ENCODE peak calls at places on chromosomes 12 and 14, in six cellular contexts. One of them, this sample, is unnamed. For H3K27me3, the result is how much of the 10 kb centered on the place peaks cover.

GRCh38 chr12:51189790-51190355 is 16.9 kb upstream of the TFCP2 start:
- DNase-seq in heart left ventricle: no peak
- DNase-seq in naive thymus-derived CD4-positive, alpha-beta T cell: no peak
- DNase-seq in hepatocyte: no peak
- DNase-seq in Peyer's patch: no peak
- DNase-seq in uterus: no peak
- DNase-seq in this sample: peak

GRCh38 chr14:62179367-62180018 is 417.3 kb downstream of the SNAPC1 start:
- DNase-seq in heart left ventricle: no peak
- DNase-seq in naive thymus-derived CD4-positive, alpha-beta T cell: peak
- DNase-seq in hepatocyte: peak
- DNase-seq in Peyer's patch: no peak
- DNase-seq in uterus: peak
- DNase-seq in this sample: no peak

GRCh38 chr14:91624757-91625156 is 107.1 kb downstream of the CATSPERB start:
- DNase-seq in heart left ventricle: no peak
- DNase-seq in naive thymus-derived CD4-positive, alpha-beta T cell: no peak
- DNase-seq in hepatocyte: no peak
- DNase-seq in Peyer's patch: no peak
- DNase-seq in uterus: no peak
- DNase-seq in this sample: no peak

GRCh38 chr12:52121848-52122838 is 42.6 kb downstream of the SMIM41 start:
- DNase-seq in heart left ventricle: peak
- DNase-seq in naive thymus-derived CD4-positive, alpha-beta T cell: peak
- DNase-seq in hepatocyte: peak
- DNase-seq in Peyer's patch: peak
- DNase-seq in uterus: no peak
- DNase-seq in this sample: peak

GRCh38 chr12:83996671-83997070 is 915.9 kb downstream of the SLC6A15 start:
- DNase-seq in heart left ventricle: no peak
- DNase-seq in naive thymus-derived CD4-positive, alpha-beta T cell: no peak
- DNase-seq in hepatocyte: no peak
- DNase-seq in Peyer's patch: no peak
- DNase-seq in uterus: no peak
- DNase-seq in this sample: no peak

GRCh38 chr14:95021588-95021987 is 135.7 kb downstream of the DICER1 start:
- DNase-seq in heart left ventricle: no peak
- DNase-seq in naive thymus-derived CD4-positive, alpha-beta T cell: no peak
- DNase-seq in hepatocyte: no peak
- DNase-seq in Peyer's patch: no peak
- DNase-seq in uterus: no peak
- DNase-seq in this sample: peak

GRCh38 chr12:57164966-57165365 is 17.5 kb upstream of the LRP1-AS start:
- DNase-seq in heart left ventricle: no peak
- DNase-seq in naive thymus-derived CD4-positive, alpha-beta T cell: no peak
- DNase-seq in hepatocyte: no peak
- DNase-seq in Peyer's patch: no peak
- DNase-seq in uterus: no peak
- DNase-seq in this sample: no peak

GRCh38 chr14:103056322-103057027 is 874 bp downstream of the CDC42BPB start:
- DNase-seq in heart left ventricle: peak
- DNase-seq in naive thymus-derived CD4-positive, alpha-beta T cell: no peak
- DNase-seq in hepatocyte: peak
- DNase-seq in Peyer's patch: no peak
- DNase-seq in uterus: peak
- DNase-seq in this sample: peak

GRCh38 chr12:20044836-20045235 is 323.5 kb upstream of the PDE3A start:
- DNase-seq in heart left ventricle: no peak
- DNase-seq in naive thymus-derived CD4-positive, alpha-beta T cell: no peak
- DNase-seq in hepatocyte: no peak
- DNase-seq in Peyer's patch: no peak
- DNase-seq in uterus: no peak
- DNase-seq in this sample: no peak

GRCh38 chr14:65478596-65478995 is 66.1 kb downstream of the FUT8 start:
- DNase-seq in heart left ventricle: no peak
- DNase-seq in naive thymus-derived CD4-positive, alpha-beta T cell: peak
- DNase-seq in hepatocyte: peak
- DNase-seq in Peyer's patch: no peak
- DNase-seq in uterus: no peak
- DNase-seq in this sample: no peak

GRCh38 chr12:131082795-131083194 is 129.1 kb downstream of the ADGRD1 start:
- DNase-seq in heart left ventricle: peak
- DNase-seq in naive thymus-derived CD4-positive, alpha-beta T cell: no peak
- DNase-seq in hepatocyte: no peak
- DNase-seq in Peyer's patch: no peak
- DNase-seq in uterus: no peak
- DNase-seq in this sample: no peak

GRCh38 chr14:103279129-103280025 is 54.7 kb upstream of the EIF5 start:
- DNase-seq in heart left ventricle: no peak
- DNase-seq in naive thymus-derived CD4-positive, alpha-beta T cell: no peak
- DNase-seq in hepatocyte: no peak
- DNase-seq in Peyer's patch: no peak
- DNase-seq in uterus: peak
- DNase-seq in this sample: peak

GRCh38 chr12:80325167-80325959 is 118.7 kb upstream of the PTPRQ start:
- DNase-seq in heart left ventricle: no peak
- DNase-seq in naive thymus-derived CD4-positive, alpha-beta T cell: no peak
- DNase-seq in hepatocyte: no peak
- DNase-seq in Peyer's patch: no peak
- DNase-seq in uterus: no peak
- DNase-seq in this sample: no peak

GRCh38 chr12:27367078-27367477 is 34.4 kb downstream of the BMAL2 start:
- DNase-seq in heart left ventricle: no peak
- DNase-seq in naive thymus-derived CD4-positive, alpha-beta T cell: no peak
- DNase-seq in hepatocyte: no peak
- DNase-seq in Peyer's patch: no peak
- DNase-seq in uterus: no peak
- DNase-seq in this sample: no peak

GRCh38 chr12:84069079-84069661 is 843.4 kb downstream of the SLC6A15 start:
- DNase-seq in heart left ventricle: no peak
- DNase-seq in naive thymus-derived CD4-positive, alpha-beta T cell: no peak
- DNase-seq in hepatocyte: no peak
- DNase-seq in Peyer's patch: no peak
- DNase-seq in uterus: no peak
- DNase-seq in this sample: no peak

GRCh38 chr12:25552681-25553080 is 402 bp downstream of the LMNTD1 start:
- DNase-seq in heart left ventricle: no peak
- DNase-seq in naive thymus-derived CD4-positive, alpha-beta T cell: no peak
- DNase-seq in hepatocyte: no peak
- DNase-seq in Peyer's patch: no peak
- DNase-seq in uterus: no peak
- DNase-seq in this sample: no peak

DNA sequence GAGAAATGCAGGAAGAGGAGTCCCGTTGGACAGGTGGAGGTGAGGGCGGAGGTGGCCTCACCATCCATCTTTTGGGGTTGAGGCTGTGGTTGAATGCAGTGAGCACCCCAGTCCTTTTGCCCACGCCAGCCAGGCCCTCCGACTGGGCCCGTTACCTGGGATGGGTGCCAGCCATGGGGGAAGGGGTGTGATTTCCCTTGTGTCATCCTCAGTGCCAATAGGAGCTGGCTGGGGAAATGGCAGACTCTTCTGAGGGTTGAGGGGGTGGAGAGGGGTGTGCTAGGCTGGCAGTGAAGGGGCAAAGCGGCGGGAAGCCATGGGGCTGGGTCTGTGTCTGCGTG is 9.6 kb downstream of the KCNH3 start:
- DNase-seq in heart left ventricle: no peak
- DNase-seq in naive thymus-derived CD4-positive, alpha-beta T cell: no peak
- DNase-seq in hepatocyte: no peak
- DNase-seq in Peyer's patch: no peak
- DNase-seq in uterus: no peak
- DNase-seq in this sample: no peak
- H3K27me3 ChIP-seq in heart left ventricle: under half
- H3K27me3 ChIP-seq in naive thymus-derived CD4-positive, alpha-beta T cell: under half
- H3K27me3 ChIP-seq in hepatocyte: under half
- H3K27me3 ChIP-seq in Peyer's patch: under half
- H3K27me3 ChIP-seq in uterus: under half
- H3K27me3 ChIP-seq in this sample: half or more

GRCh38 chr12:53842686-53843085 is 90.9 kb upstream of the CISTR start:
- DNase-seq in heart left ventricle: no peak
- DNase-seq in naive thymus-derived CD4-positive, alpha-beta T cell: no peak
- DNase-seq in hepatocyte: no peak
- DNase-seq in Peyer's patch: no peak
- DNase-seq in uterus: no peak
- DNase-seq in this sample: no peak

GRCh38 chr12:53849113-53849512 is 89.5 kb upstream of the HOXC13 start:
- DNase-seq in heart left ventricle: no peak
- DNase-seq in naive thymus-derived CD4-positive, alpha-beta T cell: no peak
- DNase-seq in hepatocyte: no peak
- DNase-seq in Peyer's patch: no peak
- DNase-seq in uterus: no peak
- DNase-seq in this sample: no peak

GRCh38 chr12:53844989-53845836 is 93.4 kb upstream of the HOXC13 start:
- DNase-seq in heart left ventricle: no peak
- DNase-seq in naive thymus-derived CD4-positive, alpha-beta T cell: no peak
- DNase-seq in hepatocyte: no peak
- DNase-seq in Peyer's patch: no peak
- DNase-seq in uterus: no peak
- DNase-seq in this sample: no peak

GRCh38 chr12:53843545-53843944 is 91.8 kb upstream of the CISTR start:
- DNase-seq in heart left ventricle: no peak
- DNase-seq in naive thymus-derived CD4-positive, alpha-beta T cell: no peak
- DNase-seq in hepatocyte: no peak
- DNase-seq in Peyer's patch: no peak
- DNase-seq in uterus: no peak
- DNase-seq in this sample: no peak

GRCh38 chr12:53845932-53846331 is 92.7 kb upstream of the HOXC13 start:
- DNase-seq in heart left ventricle: no peak
- DNase-seq in naive thymus-derived CD4-positive, alpha-beta T cell: no peak
- DNase-seq in hepatocyte: no peak
- DNase-seq in Peyer's patch: no peak
- DNase-seq in uterus: no peak
- DNase-seq in this sample: no peak
- H3K27me3 ChIP-seq in heart left ventricle: under half
- H3K27me3 ChIP-seq in naive thymus-derived CD4-positive, alpha-beta T cell: under half
- H3K27me3 ChIP-seq in hepatocyte: under half
- H3K27me3 ChIP-seq in Peyer's patch: under half
- H3K27me3 ChIP-seq in uterus: under half
- H3K27me3 ChIP-seq in this sample: under half

DNA sequence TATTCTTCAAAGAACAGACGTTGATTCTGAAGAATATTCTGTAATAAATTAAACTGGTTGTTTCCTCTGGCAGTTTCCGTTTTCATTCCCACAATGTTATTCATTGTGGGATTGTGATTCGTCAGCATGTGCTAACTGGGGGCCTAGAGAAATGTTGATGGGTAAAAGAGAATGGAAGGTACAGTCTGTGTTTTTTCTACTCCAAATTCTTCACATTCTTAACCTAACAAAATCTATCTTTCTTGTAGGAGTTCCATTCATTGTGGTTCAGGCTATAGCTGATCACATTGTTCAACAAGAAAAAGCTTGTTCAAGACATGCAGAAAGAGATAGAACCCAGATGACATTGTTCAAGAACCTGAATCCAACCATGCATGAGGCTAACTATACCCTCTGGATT is 5.9 kb downstream of the CD163 start:
- DNase-seq in heart left ventricle: no peak
- DNase-seq in naive thymus-derived CD4-positive, alpha-beta T cell: no peak
- DNase-seq in hepatocyte: no peak
- DNase-seq in Peyer's patch: no peak
- DNase-seq in uterus: no peak
- DNase-seq in this sample: no peak
- H3K27me3 ChIP-seq in heart left ventricle: under half
- H3K27me3 ChIP-seq in naive thymus-derived CD4-positive, alpha-beta T cell: under half
- H3K27me3 ChIP-seq in hepatocyte: under half
- H3K27me3 ChIP-seq in Peyer's patch: under half
- H3K27me3 ChIP-seq in uterus: under half
- H3K27me3 ChIP-seq in this sample: under half

GRCh38 chr14:93228550-93228949 is 21.5 kb downstream of the UBR7 start:
- DNase-seq in heart left ventricle: no peak
- DNase-seq in naive thymus-derived CD4-positive, alpha-beta T cell: no peak
- DNase-seq in hepatocyte: no peak
- DNase-seq in Peyer's patch: no peak
- DNase-seq in uterus: no peak
- DNase-seq in this sample: no peak
- H3K27me3 ChIP-seq in heart left ventricle: under half
- H3K27me3 ChIP-seq in naive thymus-derived CD4-positive, alpha-beta T cell: under half
- H3K27me3 ChIP-seq in hepatocyte: under half
- H3K27me3 ChIP-seq in Peyer's patch: under half
- H3K27me3 ChIP-seq in uterus: under half
- H3K27me3 ChIP-seq in this sample: under half

GRCh38 chr12:94745562-94745961 is 95.2 kb upstream of the TMCC3 start:
- DNase-seq in heart left ventricle: no peak
- DNase-seq in naive thymus-derived CD4-positive, alpha-beta T cell: no peak
- DNase-seq in hepatocyte: no peak
- DNase-seq in Peyer's patch: no peak
- DNase-seq in uterus: no peak
- DNase-seq in this sample: no peak
- H3K27me3 ChIP-seq in heart left ventricle: under half
- H3K27me3 ChIP-seq in naive thymus-derived CD4-positive, alpha-beta T cell: under half
- H3K27me3 ChIP-seq in hepatocyte: under half
- H3K27me3 ChIP-seq in Peyer's patch: under half
- H3K27me3 ChIP-seq in uterus: under half
- H3K27me3 ChIP-seq in this sample: under half